ENCODE peak calls at places on chromosomes 2 and 18, in seven cellular contexts. Y is mammary epithelial cell, F is hepatocyte, T is K562, S is PC-9, N is neural progenitor cell, X is DND-41. U is an unnamed sample.

GRCh38 chr18:72692086-72692485 is 147.9 kb upstream of the CBLN2 start:
- DNase-seq in Y (no peak), F (peak; percentile 37), T (no peak), S (no peak), N (peak; percentile 41), X (no peak), U (no peak)

GRCh38 chr2:109438773-109439191 is 175.0 kb downstream of the SEPTIN10 start:
- DNase-seq in Y (peak; percentile 20), F (peak; percentile 24), T (no peak), S (no peak), N (no peak), X (no peak), U (no peak)

GRCh38 chr2:205166749-205167148 is 515.6 kb upstream of the NRP2 start:
- DNase-seq in Y (no peak), F (no peak), T (no peak), S (no peak), N (no peak), X (no peak), U (no peak)

GRCh38 chr18:58590231-58590630 is 38.7 kb downstream of the ALPK2 start:
- DNase-seq in Y (no peak), F (peak; percentile 47), T (no peak), S (no peak), N (peak; percentile 25), X (no peak), U (no peak)

GRCh38 chr2:21710031-21710430 is 586.3 kb downstream of the TDRD15 start:
- DNase-seq in Y (no peak), F (no peak), T (no peak), S (no peak), N (no peak), X (no peak), U (no peak)

GRCh38 chr2:85175369-85176299 is 42.4 kb downstream of the TCF7L1 start:
- DNase-seq in Y (no peak), F (no peak), T (no peak), S (no peak), N (peak; percentile 53), X (no peak), U (no peak)

GRCh38 chr2:152925540-152926448 is 207.4 kb downstream of the ARL6IP6 start:
- DNase-seq in Y (peak; percentile 62), F (peak; percentile 81), T (peak; percentile 40), S (no peak), N (peak; percentile 86), X (peak; percentile 52), U (peak; percentile 56)

GRCh38 chr2:204645018-204645775 is 99.9 kb downstream of the PARD3B start:
- DNase-seq in Y (peak; percentile 11), F (no peak), T (no peak), S (peak; percentile 61), N (no peak), X (no peak), U (no peak)

GRCh38 chr2:86622878-86623548 is 652 bp downstream of the RNF103 start:
- DNase-seq in Y (peak; percentile 35), F (peak; percentile 81), T (peak; percentile 76), S (no peak), N (no peak), X (peak; percentile 48), U (no peak)

GRCh38 chr2:117755768-117756167 is 58.7 kb upstream of the DDX18 start:
- DNase-seq in Y (no peak), F (no peak), T (no peak), S (no peak), N (peak; percentile 16), X (no peak), U (no peak)

GRCh38 chr18:79380816-79381806 is 14.6 kb upstream of the NFATC1 start:
- DNase-seq in Y (no peak), F (peak; percentile 79), T (peak; percentile 71), S (no peak), N (peak; percentile 85), X (peak; percentile 68), U (peak; percentile 50)

GRCh38 chr2:23662941-23663729 is 263.8 kb downstream of the ATAD2B start:
- DNase-seq in Y (no peak), F (no peak), T (no peak), S (no peak), N (no peak), X (no peak), U (no peak)

GRCh38 chr2:67997528-67998267 is 65.1 kb downstream of the C1D start:
- DNase-seq in Y (peak; percentile 90), F (no peak), T (no peak), S (no peak), N (no peak), X (no peak), U (no peak)

GRCh38 chr18:3889121-3889520 is 439.1 kb downstream of the TGIF1 start:
- DNase-seq in Y (peak; percentile 62), F (no peak), T (no peak), S (no peak), N (no peak), X (no peak), U (no peak)

GRCh38 chr2:30374380-30374779 is 72.7 kb upstream of the LCLAT1 start:
- DNase-seq in Y (no peak), F (no peak), T (no peak), S (no peak), N (no peak), X (no peak), U (no peak)

GRCh38 chr2:52995439-52995838 is 772.2 kb upstream of the CHAC2 start:
- DNase-seq in Y (no peak), F (no peak), T (no peak), S (no peak), N (no peak), X (no peak), U (no peak)

DNA sequence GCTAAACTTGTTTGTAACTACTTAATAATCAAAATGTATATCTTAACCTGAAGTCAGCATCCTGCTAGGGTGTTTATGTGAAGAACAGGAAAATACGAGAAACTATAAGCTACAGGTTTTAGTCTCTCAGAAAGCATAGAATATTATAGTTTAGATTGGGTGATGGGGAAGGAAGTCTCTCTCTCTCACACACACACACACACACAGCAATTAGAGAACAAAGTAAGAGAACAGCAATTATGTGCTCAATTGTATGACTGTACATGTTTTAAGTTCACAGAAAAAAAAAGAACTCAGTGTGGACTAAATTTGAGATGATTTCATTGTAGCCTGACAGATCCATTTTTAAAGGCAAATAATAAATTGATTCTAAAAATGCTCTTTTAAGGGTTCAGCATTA is 94.3 kb upstream of the ZNF516 start:
- DNase-seq in Y (no peak), F (no peak), T (no peak), S (no peak), N (no peak), X (no peak), U (no peak)
- H2AFZ ChIP-seq in Y (peak overlapping the region; percentile 91), F (peak overlapping the region; percentile 85), T (no peak overlapping the region), S (no peak overlapping the region), N (peak overlapping the region; percentile 84), X (no peak overlapping the region), U (no peak overlapping the region)

GRCh38 chr2:190178066-190178722 is 115.7 kb upstream of the MSTN start:
- DNase-seq in Y (no peak), F (no peak), T (no peak), S (no peak), N (no peak), X (no peak), U (no peak)

GRCh38 chr2:190179754-190180312 is 117.3 kb upstream of the MSTN start:
- DNase-seq in Y (no peak), F (no peak), T (no peak), S (no peak), N (peak; percentile 9), X (no peak), U (no peak)

GRCh38 chr2:190173382-190173781 is 110.9 kb upstream of the MSTN start:
- DNase-seq in Y (no peak), F (no peak), T (no peak), S (no peak), N (no peak), X (no peak), U (no peak)

GRCh38 chr2:190180313-190181065 is 118.0 kb upstream of the MSTN start:
- DNase-seq in Y (no peak), F (peak; percentile 81), T (peak; percentile 83), S (no peak), N (peak; percentile 84), X (no peak), U (peak; percentile 22)

DNA sequence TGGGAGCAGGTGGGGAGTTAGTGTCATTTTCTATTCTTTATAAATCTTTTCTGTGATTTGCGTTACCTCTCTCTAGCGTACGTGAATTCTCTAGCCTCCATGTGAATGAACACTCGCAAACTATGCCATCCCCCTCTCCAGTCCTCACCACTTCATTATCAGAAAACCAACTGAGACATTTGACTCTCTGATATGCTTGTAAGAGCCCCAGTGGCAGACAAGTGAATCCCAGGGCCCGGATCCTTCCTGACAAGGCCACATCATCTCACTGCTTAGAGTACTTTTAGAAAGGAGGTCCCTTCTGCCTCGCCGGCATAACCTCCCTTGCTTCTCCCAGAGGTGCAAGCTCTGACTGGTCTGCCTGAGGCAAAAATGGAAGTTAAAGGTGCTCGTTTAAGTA is 114.7 kb upstream of the MSTN start:
- DNase-seq in Y (no peak), F (no peak), T (no peak), S (no peak), N (no peak), X (no peak), U (no peak)
- TF ChIP-seq CTCF in Y (no peak), F (no peak), T (no peak), S (no peak), N (no peak), X (no peak), U (no peak)

GRCh38 chr2:27212626-27213471 is 781 bp upstream of the SLC5A6 start:
- DNase-seq in Y (peak; percentile 56), F (peak; percentile 55), T (no peak), S (no peak), N (peak; percentile 11), X (peak; percentile 15), U (peak; percentile 50)
- H2AFZ ChIP-seq in Y (peak overlapping the region; percentile 99), F (peak overlapping the region; percentile 80), T (peak overlapping the region; percentile 93), S (peak overlapping the region; percentile 92), N (peak overlapping the region; percentile 44), X (peak overlapping the region; percentile 80), U (peak overlapping the region; percentile 42)

GRCh38 chr2:780002-780401 is 102.8 kb upstream of the TMEM18 start:
- DNase-seq in Y (no peak), F (no peak), T (no peak), S (no peak), N (no peak), X (no peak), U (no peak)

GRCh38 chr2:778680-779350 is 101.6 kb upstream of the TMEM18 start:
- DNase-seq in Y (no peak), F (no peak), T (no peak), S (no peak), N (no peak), X (no peak), U (no peak)

GRCh38 chr2:777051-777450 is 99.8 kb upstream of the TMEM18 start:
- DNase-seq in Y (no peak), F (no peak), T (no peak), S (no peak), N (no peak), X (no peak), U (no peak)

GRCh38 chr2:777546-777945 is 100.3 kb upstream of the TMEM18 start:
- DNase-seq in Y (no peak), F (no peak), T (no peak), S (no peak), N (no peak), X (no peak), U (no peak)

GRCh38 chr2:780581-780980 is 103.4 kb upstream of the TMEM18 start:
- DNase-seq in Y (no peak), F (no peak), T (no peak), S (no peak), N (no peak), X (no peak), U (no peak)
- TF ChIP-seq CTCF in Y (no peak), F (no peak), T (no peak), S (no peak), N (no peak), X (no peak), U (no peak)

GRCh38 chr18:1353025-1353424 is 448.4 kb downstream of the ADCYAP1 start:
- DNase-seq in Y (no peak), F (no peak), T (no peak), S (no peak), N (no peak), X (no peak), U (no peak)

GRCh38 chr18:1350931-1351450 is 446.3 kb downstream of the ADCYAP1 start:
- DNase-seq in Y (no peak), F (no peak), T (no peak), S (no peak), N (no peak), X (no peak), U (no peak)
- H2AFZ ChIP-seq in Y (no peak overlapping the region), F (no peak overlapping the region), T (no peak overlapping the region), S (no peak overlapping the region), N (no peak overlapping the region), X (no peak overlapping the region), U (no peak overlapping the region)

U was measured in OCI-LY7.